ENCODE peak calls at places on chromosome 13, in ten cellular contexts. M, Y, H, P, B, F, A, E, J and I are unnamed samples.
A peak's percentile ranks its signal among the peaks of the same experiment; 100 is the strongest.

GRCh38 chr13:26941345-26942174 is 181.0 kb upstream of the GPR12 start:
- DNase-seq in B (peak; percentile 69), F (no peak), A (peak; percentile 9), Y (peak; percentile 49), M (no peak), P (peak; percentile 47), E (no peak), J (no peak), H (no peak), I (no peak)

GRCh38 chr13:23921451-23921888 is 24.2 kb upstream of the C1QTNF9B start:
- DNase-seq in H (peak; percentile 28), A (no peak), E (no peak), B (peak; percentile 72), F (no peak), P (peak; percentile 43), Y (peak; percentile 6), J (peak; percentile 39), M (peak; percentile 54), I (no peak)

GRCh38 chr13:20175907-20176652 is 15.2 kb upstream of the GJA3 start:
- DNase-seq in Y (no peak), P (no peak), A (no peak), E (no peak), J (no peak), M (no peak), F (no peak), H (no peak), B (no peak), I (no peak)

GRCh38 chr13:39451301-39451700 is 151.7 kb downstream of the LHFPL6 start:
- DNase-seq in F (no peak), H (no peak), Y (no peak), E (no peak), M (no peak), P (no peak), A (no peak), J (no peak), B (no peak), I (no peak)

GRCh38 chr13:60572003-60572792 is 175.2 kb downstream of the TDRD3 start:
- DNase-seq in E (no peak), F (no peak), B (peak; percentile 80), Y (no peak), H (no peak), J (no peak), M (no peak), A (no peak), P (peak; percentile 43), I (no peak)

GRCh38 chr13:102903659-102904407 is 58.0 kb downstream of the ERCC5 start:
- DNase-seq in F (no peak), H (no peak), E (no peak), Y (no peak), A (no peak), B (peak; percentile 56), J (no peak), P (no peak), M (no peak), I (no peak)

GRCh38 chr13:70206671-70207070 is 98.4 kb upstream of the KLHL1 start:
- DNase-seq in J (no peak), P (no peak), M (no peak), F (no peak), A (no peak), B (no peak), Y (no peak), H (no peak), E (no peak), I (no peak)

GRCh38 chr13:109698779-109699178 is 87.6 kb downstream of the IRS2 start:
- DNase-seq in P (no peak), B (peak; percentile 41), F (no peak), E (no peak), M (no peak), Y (no peak), J (no peak), H (no peak), A (no peak), I (no peak)

GRCh38 chr13:80924596-80924995 is 583.7 kb upstream of the SPRY2 start:
- DNase-seq in E (no peak), A (no peak), H (no peak), J (no peak), Y (no peak), F (no peak), B (no peak), M (no peak), P (no peak), I (no peak)

GRCh38 chr13:23671367-23671766 is 101.2 kb downstream of the TNFRSF19 start:
- DNase-seq in A (no peak), H (no peak), Y (no peak), J (no peak), E (no peak), P (no peak), M (no peak), F (no peak), B (no peak), I (no peak)

GRCh38 chr13:35471466-35472307 is 4.8 kb downstream of the MAB21L1 start:
- DNase-seq in J (peak; percentile 48), A (peak; percentile 39), Y (no peak), B (no peak), E (peak; percentile 48), F (no peak), M (no peak), P (no peak), H (no peak), I (no peak)

GRCh38 chr13:50684366-50684765 is 159.1 kb downstream of the DLEU7 start:
- DNase-seq in P (no peak), B (no peak), H (no peak), Y (no peak), E (no peak), A (no peak), F (no peak), M (no peak), J (no peak), I (no peak)

GRCh38 chr13:92963029-92963428 is 263.6 kb upstream of the GPC6 start:
- DNase-seq in M (no peak), B (peak; percentile 24), H (no peak), F (no peak), P (no peak), E (no peak), J (no peak), A (no peak), Y (no peak), I (no peak)

GRCh38 chr13:110478405-110479214 is 82.9 kb downstream of the RAB20 start:
- DNase-seq in B (no peak), H (no peak), P (no peak), A (no peak), M (no peak), F (no peak), E (no peak), Y (no peak), J (no peak), I (no peak)

GRCh38 chr13:74047925-74048324 is 86.3 kb downstream of the KLF12 start:
- DNase-seq in A (no peak), B (peak; percentile 71), E (no peak), P (no peak), F (no peak), H (no peak), Y (no peak), J (no peak), M (no peak), I (no peak)

GRCh38 chr13:52804202-52804641 is 44.2 kb downstream of the PCDH8 start:
- DNase-seq in B (no peak), P (no peak), H (no peak), F (no peak), J (no peak), Y (no peak), M (no peak), A (no peak), E (no peak), I (no peak)

GRCh38 chr13:38624822-38625221 is 62.1 kb upstream of the FREM2 start:
- DNase-seq in E (no peak), P (no peak), A (no peak), J (no peak), F (no peak), B (no peak), H (no peak), M (peak; percentile 41), Y (no peak), I (no peak)

GRCh38 chr13:85969331-85969730 is 170.1 kb upstream of the SLITRK6 start:
- DNase-seq in H (no peak), J (no peak), A (no peak), F (no peak), M (no peak), E (no peak), Y (no peak), P (no peak), B (no peak), I (no peak)

GRCh38 chr13:49366841-49367240 is 77.0 kb downstream of the CAB39L start:
- DNase-seq in P (no peak), H (no peak), Y (peak; percentile 10), F (no peak), A (no peak), E (no peak), B (no peak), M (no peak), J (no peak), I (no peak)

GRCh38 chr13:31111136-31111535 is 50.6 kb downstream of the HSPH1 start:
- DNase-seq in H (no peak), B (no peak), A (no peak), J (no peak), P (no peak), Y (peak; percentile 20), E (no peak), F (no peak), M (no peak), I (no peak)
- H3K27me3 ChIP-seq in H (no peaks in the 10 kb centered on the region), B (peaks cover 78% of the 10 kb centered on the region), A (no peaks in the 10 kb centered on the region), J (peaks cover 56% of the 10 kb centered on the region), P (peaks cover 10% of the 10 kb centered on the region), Y (peaks cover 25% of the 10 kb centered on the region), E (peaks cover 1% of the 10 kb centered on the region), F (no peaks in the 10 kb centered on the region), M (no peaks in the 10 kb centered on the region), I (no peaks in the 10 kb centered on the region)

GRCh38 chr13:113903361-113903760 is 39.5 kb upstream of the GAS6 start:
- DNase-seq in Y (no peak), A (no peak), M (no peak), E (no peak), J (no peak), F (no peak), B (no peak), H (no peak), P (no peak), I (no peak)
- H3K27ac ChIP-seq in Y (peak overlapping the region; percentile 52), A (no peak overlapping the region), M (no peak overlapping the region), E (no peak overlapping the region), J (no peak overlapping the region), F (peak overlapping the region; percentile 46), B (no peak overlapping the region), H (no peak overlapping the region), P (no peak overlapping the region), I (no peak overlapping the region)

GRCh38 chr13:95498886-95499285 is 53.6 kb upstream of the CLDN10 start:
- DNase-seq in E (no peak), F (no peak), A (no peak), B (no peak), H (no peak), J (no peak), Y (no peak), M (no peak), P (no peak), I (no peak)
- H3K27me3 ChIP-seq in E (no peaks in the 10 kb centered on the region), F (no peaks in the 10 kb centered on the region), A (no peaks in the 10 kb centered on the region), B (no peaks in the 10 kb centered on the region), H (no peaks in the 10 kb centered on the region), J (no peaks in the 10 kb centered on the region), Y (peaks cover 5% of the 10 kb centered on the region), M (no peaks in the 10 kb centered on the region), P (no peaks in the 10 kb centered on the region), I (no peaks in the 10 kb centered on the region)

GRCh38 chr13:33728271-33729037 is 89.5 kb upstream of the RFC3 start:
- DNase-seq in P (no peak), F (no peak), J (no peak), E (peak; percentile 55), A (no peak), Y (no peak), B (peak; percentile 63), H (no peak), M (no peak), I (peak; percentile 79)
- H3K27ac ChIP-seq in P (no peak overlapping the region), F (no peak overlapping the region), J (no peak overlapping the region), E (no peak overlapping the region), A (no peak overlapping the region), Y (no peak overlapping the region), B (no peak overlapping the region), H (no peak overlapping the region), M (no peak overlapping the region), I (peak overlapping the region; percentile 64)